ENCODE peak calls at places on chromosomes 4 and X, in four cellular contexts. One of them, this sample, is unnamed. For H3K27me3, the result is how much of the 10 kb centered on the place peaks cover.

GRCh38 chr4:13522282-13523104 is 21.8 kb downstream of the NKX3-2 start:
- DNase-seq in stomach: no peak
- DNase-seq in SK-N-SH: peak
- DNase-seq in sigmoid colon: no peak
- DNase-seq in this sample: no peak

GRCh38 chr4:112847781-112848180 is 201.7 kb upstream of the ANK2 start:
- DNase-seq in stomach: no peak
- DNase-seq in SK-N-SH: no peak
- DNase-seq in sigmoid colon: no peak
- DNase-seq in this sample: no peak

GRCh38 chrX:125436855-125437254 is 117.2 kb downstream of the TEX13C start:
- DNase-seq in stomach: no peak
- DNase-seq in SK-N-SH: no peak
- DNase-seq in sigmoid colon: no peak
- DNase-seq in this sample: no peak

GRCh38 chr4:151948351-151949016 is 187.7 kb upstream of the GATB start:
- DNase-seq in stomach: no peak
- DNase-seq in SK-N-SH: no peak
- DNase-seq in sigmoid colon: no peak
- DNase-seq in this sample: no peak

GRCh38 chr4:69156913-69157312 is 57.6 kb downstream of the UGT2B11 start:
- DNase-seq in stomach: no peak
- DNase-seq in SK-N-SH: no peak
- DNase-seq in sigmoid colon: no peak
- DNase-seq in this sample: no peak

GRCh38 chrX:150694738-150695410 is 1.7 kb downstream of the MTMR1 start:
- DNase-seq in stomach: no peak
- DNase-seq in SK-N-SH: no peak
- DNase-seq in sigmoid colon: no peak
- DNase-seq in this sample: no peak

GRCh38 chr4:55475394-55476243 is 71.1 kb downstream of the CLOCK start:
- DNase-seq in stomach: no peak
- DNase-seq in SK-N-SH: no peak
- DNase-seq in sigmoid colon: no peak
- DNase-seq in this sample: no peak

GRCh38 chr4:33980361-33980760 is 2264.0 kb downstream of the ARAP2 start:
- DNase-seq in stomach: no peak
- DNase-seq in SK-N-SH: no peak
- DNase-seq in sigmoid colon: no peak
- DNase-seq in this sample: no peak

GRCh38 chr4:27115221-27115620 is 254.6 kb downstream of the STIM2 start:
- DNase-seq in stomach: no peak
- DNase-seq in SK-N-SH: no peak
- DNase-seq in sigmoid colon: no peak
- DNase-seq in this sample: no peak

GRCh38 chr4:70936200-70936787 is 34.1 kb downstream of the MOB1B start:
- DNase-seq in stomach: no peak
- DNase-seq in SK-N-SH: no peak
- DNase-seq in sigmoid colon: no peak
- DNase-seq in this sample: no peak

GRCh38 chr4:26590639-26591038 is 6.8 kb downstream of the TBC1D19 start:
- DNase-seq in stomach: no peak
- DNase-seq in SK-N-SH: no peak
- DNase-seq in sigmoid colon: no peak
- DNase-seq in this sample: no peak

GRCh38 chr4:166043801-166044200 is 170.8 kb downstream of the TLL1 start:
- DNase-seq in stomach: no peak
- DNase-seq in SK-N-SH: no peak
- DNase-seq in sigmoid colon: no peak
- DNase-seq in this sample: no peak

GRCh38 chrX:53682885-53683555 is 3.5 kb downstream of the HUWE1 start:
- DNase-seq in stomach: no peak
- DNase-seq in SK-N-SH: peak
- DNase-seq in sigmoid colon: peak
- DNase-seq in this sample: peak

GRCh38 chrX:37454537-37455285 is 105.5 kb downstream of the PRRG1 start:
- DNase-seq in stomach: no peak
- DNase-seq in SK-N-SH: no peak
- DNase-seq in sigmoid colon: no peak
- DNase-seq in this sample: peak

GRCh38 chrX:68832516-68833447 is 4.0 kb downstream of the EFNB1 start:
- DNase-seq in stomach: no peak
- DNase-seq in SK-N-SH: no peak
- DNase-seq in sigmoid colon: peak
- DNase-seq in this sample: no peak

GRCh38 chr4:188297873-188298272 is 158.6 kb downstream of the TRIML1 start:
- DNase-seq in stomach: no peak
- DNase-seq in SK-N-SH: no peak
- DNase-seq in sigmoid colon: no peak
- DNase-seq in this sample: no peak

GRCh38 chr4:67615119-67615518 is 56.6 kb downstream of the STAP1 start:
- DNase-seq in stomach: no peak
- DNase-seq in SK-N-SH: no peak
- DNase-seq in sigmoid colon: no peak
- DNase-seq in this sample: no peak

GRCh38 chr4:57078685-57079521 is 31.3 kb downstream of the IGFBP7 start:
- DNase-seq in stomach: no peak
- DNase-seq in SK-N-SH: no peak
- DNase-seq in sigmoid colon: no peak
- DNase-seq in this sample: no peak

GRCh38 chr4:26404597-26405323 is 83.9 kb downstream of the RBPJ start:
- DNase-seq in stomach: no peak
- DNase-seq in SK-N-SH: no peak
- DNase-seq in sigmoid colon: no peak
- DNase-seq in this sample: no peak

GRCh38 chr4:101232074-101232776 is 115.1 kb downstream of the PPP3CA start:
- DNase-seq in stomach: no peak
- DNase-seq in SK-N-SH: no peak
- DNase-seq in sigmoid colon: no peak
- DNase-seq in this sample: no peak

GRCh38 chr4:19686456-19686855 is 565.2 kb upstream of the SLIT2 start:
- DNase-seq in stomach: no peak
- DNase-seq in SK-N-SH: no peak
- DNase-seq in sigmoid colon: no peak
- DNase-seq in this sample: no peak

GRCh38 chrX:120207009-120207610 is 43.5 kb upstream of the ZBTB33 start:
- DNase-seq in stomach: no peak
- DNase-seq in SK-N-SH: no peak
- DNase-seq in sigmoid colon: no peak
- DNase-seq in this sample: no peak

GRCh38 chrX:69618803-69619202 is 2.9 kb downstream of the EDA start:
- DNase-seq in stomach: no peak
- DNase-seq in SK-N-SH: peak
- DNase-seq in sigmoid colon: no peak
- DNase-seq in this sample: peak

GRCh38 chr4:155228713-155229112 is 20.3 kb downstream of the NPY2R start:
- DNase-seq in stomach: no peak
- DNase-seq in SK-N-SH: no peak
- DNase-seq in sigmoid colon: no peak
- DNase-seq in this sample: no peak

GRCh38 chrX:24838624-24839023 is 144.9 kb downstream of the POLA1 start:
- DNase-seq in stomach: no peak
- DNase-seq in SK-N-SH: peak
- DNase-seq in sigmoid colon: no peak
- DNase-seq in this sample: no peak

GRCh38 chr4:24244663-24245519 is 339.5 kb downstream of the DHX15 start:
- DNase-seq in stomach: no peak
- DNase-seq in SK-N-SH: no peak
- DNase-seq in sigmoid colon: no peak
- DNase-seq in this sample: no peak

GRCh38 chrX:47129879-47130358 is 14.6 kb downstream of the NDUFB11 start:
- DNase-seq in stomach: no peak
- DNase-seq in SK-N-SH: no peak
- DNase-seq in sigmoid colon: peak
- DNase-seq in this sample: no peak

GRCh38 chrX:42384956-42385355 is 393.0 kb downstream of the PPP1R2C start:
- DNase-seq in stomach: no peak
- DNase-seq in SK-N-SH: no peak
- DNase-seq in sigmoid colon: no peak
- DNase-seq in this sample: no peak

GRCh38 chrX:39848243-39848642 is 249.5 kb downstream of the BCOR start:
- DNase-seq in stomach: no peak
- DNase-seq in SK-N-SH: no peak
- DNase-seq in sigmoid colon: no peak
- DNase-seq in this sample: no peak

GRCh38 chrX:39852496-39852895 is 245.3 kb downstream of the BCOR start:
- DNase-seq in stomach: no peak
- DNase-seq in SK-N-SH: no peak
- DNase-seq in sigmoid colon: no peak
- DNase-seq in this sample: no peak

GRCh38 chrX:39848900-39849299 is 248.9 kb downstream of the BCOR start:
- DNase-seq in stomach: no peak
- DNase-seq in SK-N-SH: no peak
- DNase-seq in sigmoid colon: no peak
- DNase-seq in this sample: no peak

GRCh38 chrX:39850209-39850608 is 247.5 kb downstream of the BCOR start:
- DNase-seq in stomach: no peak
- DNase-seq in SK-N-SH: no peak
- DNase-seq in sigmoid colon: no peak
- DNase-seq in this sample: no peak

GRCh38 chrX:39850630-39851152 is 247.1 kb downstream of the BCOR start:
- DNase-seq in stomach: no peak
- DNase-seq in SK-N-SH: peak
- DNase-seq in sigmoid colon: no peak
- DNase-seq in this sample: no peak
- TF ChIP-seq EP300 in stomach: no peak
- TF ChIP-seq EP300 in SK-N-SH: peak
- TF ChIP-seq EP300 in sigmoid colon: no peak
- TF ChIP-seq EP300 in this sample: no peak

DNA sequence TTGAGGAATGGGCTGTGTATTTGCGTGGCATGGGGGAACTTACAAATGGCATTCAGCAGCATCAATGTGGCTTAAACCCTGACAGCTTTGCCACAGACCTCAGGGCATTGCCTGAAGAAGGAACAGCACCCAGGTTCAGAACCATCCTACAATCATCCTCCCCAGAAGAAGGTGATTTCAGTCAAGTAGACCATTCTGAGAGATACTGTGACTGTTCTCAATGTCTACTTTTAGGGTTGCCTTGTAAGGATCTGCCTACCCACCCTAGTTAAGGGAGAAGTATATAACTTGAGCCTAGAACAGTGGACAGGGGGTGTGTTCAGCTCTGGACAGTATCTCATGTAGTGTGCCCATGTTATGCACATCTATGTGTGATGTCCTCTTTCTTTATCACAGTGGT is 1.6 kb upstream of the FGF5 start:
- DNase-seq in stomach: no peak
- DNase-seq in SK-N-SH: no peak
- DNase-seq in sigmoid colon: no peak
- DNase-seq in this sample: no peak
- H3K27me3 ChIP-seq in stomach: half or more
- H3K27me3 ChIP-seq in SK-N-SH: under half
- H3K27me3 ChIP-seq in sigmoid colon: under half
- H3K27me3 ChIP-seq in this sample: half or more

DNA sequence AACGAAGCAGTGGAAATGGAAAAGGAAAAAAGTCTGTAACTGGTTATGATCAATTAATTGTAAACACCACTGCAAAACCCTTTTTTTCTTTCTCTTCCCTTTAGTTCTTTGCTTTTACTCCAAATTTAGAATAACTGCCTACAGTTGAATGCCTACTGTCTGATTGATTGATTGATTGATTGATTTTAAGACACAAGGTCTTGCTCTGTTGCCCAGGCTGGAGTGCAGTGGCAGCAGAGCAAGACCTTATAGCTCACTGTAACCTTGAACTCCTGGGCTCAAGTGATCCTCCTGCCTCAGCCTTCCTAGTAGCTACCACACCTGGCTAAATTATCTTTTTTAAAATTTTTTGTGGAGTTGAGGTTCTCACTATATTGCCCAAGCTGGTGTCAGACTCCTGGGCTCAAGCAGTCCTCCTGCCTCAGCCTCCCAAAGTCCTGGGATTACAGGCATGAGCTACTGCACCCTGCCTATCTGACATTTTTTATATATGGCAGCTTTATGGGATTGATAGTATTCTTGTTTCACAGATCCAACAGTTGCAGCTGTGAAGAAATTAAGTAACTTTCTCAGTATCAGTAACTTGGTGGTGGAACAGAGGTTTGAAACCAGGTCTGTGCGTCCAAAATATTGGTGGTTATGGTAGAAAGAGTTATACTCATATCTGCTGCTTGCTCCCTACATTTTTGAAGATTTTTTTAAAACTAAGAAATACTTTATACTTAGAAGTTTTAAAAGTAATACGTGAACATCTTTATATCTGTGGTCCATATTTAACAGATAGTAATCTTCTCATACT is 12.4 kb downstream of the UBE2K start:
- DNase-seq in stomach: no peak
- DNase-seq in SK-N-SH: no peak
- DNase-seq in sigmoid colon: no peak
- DNase-seq in this sample: no peak
- TF ChIP-seq POLR2AphosphoS5 in stomach: no peak
- TF ChIP-seq POLR2AphosphoS5 in SK-N-SH: no peak
- TF ChIP-seq POLR2AphosphoS5 in sigmoid colon: no peak
- TF ChIP-seq POLR2AphosphoS5 in this sample: no peak

GRCh38 chr4:98659741-98660507 is 1.5 kb upstream of the TSPAN5 start:
- DNase-seq in stomach: no peak
- DNase-seq in SK-N-SH: no peak
- DNase-seq in sigmoid colon: no peak
- DNase-seq in this sample: no peak

GRCh38 chr4:98657531-98658286 is 702 bp downstream of the TSPAN5 start:
- DNase-seq in stomach: no peak
- DNase-seq in SK-N-SH: peak
- DNase-seq in sigmoid colon: no peak
- DNase-seq in this sample: peak

GRCh38 chr4:98659106-98659592 is 738 bp upstream of the TSPAN5 start:
- DNase-seq in stomach: no peak
- DNase-seq in SK-N-SH: no peak
- DNase-seq in sigmoid colon: no peak
- DNase-seq in this sample: no peak

GRCh38 chr4:98656443-98656842 is 2.0 kb downstream of the TSPAN5 start:
- DNase-seq in stomach: no peak
- DNase-seq in SK-N-SH: peak
- DNase-seq in sigmoid colon: no peak
- DNase-seq in this sample: no peak

DNA sequence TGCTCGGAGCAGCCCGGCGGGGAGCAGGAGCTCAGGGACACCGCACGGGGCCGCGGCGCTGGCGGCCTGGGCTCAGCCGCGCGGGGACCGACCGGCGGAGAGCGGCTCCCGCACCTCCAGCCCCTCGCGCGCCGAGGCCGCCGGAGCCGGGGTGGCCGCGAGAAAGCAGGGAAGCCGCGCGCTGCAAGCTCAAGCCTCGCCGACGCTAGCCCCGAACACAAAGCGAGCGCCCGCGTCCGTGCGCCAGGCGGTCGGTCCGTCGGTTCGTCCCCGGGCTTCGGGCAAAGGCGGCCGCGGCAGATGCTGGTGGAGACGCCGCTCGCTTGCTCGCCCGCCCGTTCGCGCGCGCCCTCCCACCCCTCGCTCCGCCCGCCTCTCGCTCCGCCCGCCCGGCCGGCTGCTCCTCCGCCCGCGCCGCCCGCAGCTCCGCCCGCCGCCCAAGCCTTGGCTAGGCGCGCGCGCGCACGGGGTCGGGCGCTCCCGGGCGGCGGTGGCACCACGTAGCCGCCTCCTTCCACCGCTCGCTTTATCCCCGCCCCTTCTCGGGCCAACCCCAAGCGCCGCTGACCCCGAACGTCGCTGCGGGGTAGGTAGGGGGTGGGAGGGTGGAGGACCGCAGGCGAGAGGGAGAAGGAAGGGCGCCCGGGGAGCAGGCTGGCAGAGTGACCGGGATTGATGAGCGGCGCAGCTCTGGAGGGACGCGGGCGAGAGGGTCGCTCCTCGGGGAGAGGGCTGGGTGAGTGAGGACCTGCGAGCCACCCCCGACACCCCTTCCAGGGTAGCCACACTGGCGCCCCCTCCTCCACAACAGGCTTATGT is at the start of gene TSPAN5:
- DNase-seq in stomach: peak
- DNase-seq in SK-N-SH: peak
- DNase-seq in sigmoid colon: peak
- DNase-seq in this sample: peak
- TF ChIP-seq EP300 in stomach: no peak
- TF ChIP-seq EP300 in SK-N-SH: no peak
- TF ChIP-seq EP300 in sigmoid colon: no peak
- TF ChIP-seq EP300 in this sample: no peak

This sample was measured in transverse colon.